ENCODE peak calls at places on chromosomes 13 and 19, in five cellular contexts. One of them, this sample, is unnamed.

GRCh38 chr13:45108716-45109706 is 11.3 kb upstream of the GTF2F2 start:
- DNase-seq in astrocyte: peak
- DNase-seq in uterus: no peak
- DNase-seq in cardiac muscle cell: peak
- DNase-seq in body of pancreas: no peak
- DNase-seq in this sample: no peak

GRCh38 chr13:31675521-31675953 is 63.8 kb upstream of the RXFP2 start:
- DNase-seq in astrocyte: no peak
- DNase-seq in uterus: no peak
- DNase-seq in cardiac muscle cell: peak
- DNase-seq in body of pancreas: no peak
- DNase-seq in this sample: no peak

GRCh38 chr13:33229446-33230177 is 55.9 kb downstream of the STARD13 start:
- DNase-seq in astrocyte: no peak
- DNase-seq in uterus: no peak
- DNase-seq in cardiac muscle cell: no peak
- DNase-seq in body of pancreas: no peak
- DNase-seq in this sample: no peak

GRCh38 chr19:18609717-18610051 is 3.0 kb upstream of the TMEM59L start:
- DNase-seq in astrocyte: no peak
- DNase-seq in uterus: no peak
- DNase-seq in cardiac muscle cell: no peak
- DNase-seq in body of pancreas: no peak
- DNase-seq in this sample: no peak

GRCh38 chr19:51503428-51503827 is 1.8 kb upstream of the SIGLEC12 start:
- DNase-seq in astrocyte: no peak
- DNase-seq in uterus: no peak
- DNase-seq in cardiac muscle cell: no peak
- DNase-seq in body of pancreas: no peak
- DNase-seq in this sample: no peak

GRCh38 chr19:10961073-10961762 is 388 bp downstream of the SMARCA4 start:
- DNase-seq in astrocyte: no peak
- DNase-seq in uterus: peak
- DNase-seq in cardiac muscle cell: peak
- DNase-seq in body of pancreas: peak
- DNase-seq in this sample: peak

GRCh38 chr13:101149735-101150380 is 266.4 kb downstream of the NALCN start:
- DNase-seq in astrocyte: peak
- DNase-seq in uterus: no peak
- DNase-seq in cardiac muscle cell: peak
- DNase-seq in body of pancreas: no peak
- DNase-seq in this sample: no peak

GRCh38 chr19:2653717-2654584 is 48.5 kb downstream of the GNG7 start:
- DNase-seq in astrocyte: no peak
- DNase-seq in uterus: no peak
- DNase-seq in cardiac muscle cell: no peak
- DNase-seq in body of pancreas: peak
- DNase-seq in this sample: no peak

GRCh38 chr19:41968751-41969150 is 9.6 kb upstream of the RABAC1 start:
- DNase-seq in astrocyte: no peak
- DNase-seq in uterus: no peak
- DNase-seq in cardiac muscle cell: no peak
- DNase-seq in body of pancreas: no peak
- DNase-seq in this sample: no peak

GRCh38 chr13:40784540-40784939 is 4.9 kb upstream of the SLC25A15 start:
- DNase-seq in astrocyte: no peak
- DNase-seq in uterus: no peak
- DNase-seq in cardiac muscle cell: no peak
- DNase-seq in body of pancreas: no peak
- DNase-seq in this sample: no peak

GRCh38 chr13:36275190-36276002 is 22.2 kb downstream of the CCDC169 start:
- DNase-seq in astrocyte: peak
- DNase-seq in uterus: peak
- DNase-seq in cardiac muscle cell: peak
- DNase-seq in body of pancreas: peak
- DNase-seq in this sample: no peak

GRCh38 chr19:30608471-30608870 is 236.3 kb downstream of the ZNF536 start:
- DNase-seq in astrocyte: no peak
- DNase-seq in uterus: no peak
- DNase-seq in cardiac muscle cell: no peak
- DNase-seq in body of pancreas: no peak
- DNase-seq in this sample: no peak

GRCh38 chr13:68895696-68896095 is 1211.9 kb upstream of the ATXN8OS start:
- DNase-seq in astrocyte: peak
- DNase-seq in uterus: no peak
- DNase-seq in cardiac muscle cell: no peak
- DNase-seq in body of pancreas: no peak
- DNase-seq in this sample: no peak

GRCh38 chr19:10000171-10000826 is 10.0 kb downstream of the COL5A3 start:
- DNase-seq in astrocyte: peak
- DNase-seq in uterus: peak
- DNase-seq in cardiac muscle cell: peak
- DNase-seq in body of pancreas: peak
- DNase-seq in this sample: peak

GRCh38 chr13:100566543-100566942 is 22.0 kb downstream of the GGACT start:
- DNase-seq in astrocyte: peak
- DNase-seq in uterus: no peak
- DNase-seq in cardiac muscle cell: no peak
- DNase-seq in body of pancreas: no peak
- DNase-seq in this sample: no peak

GRCh38 chr13:71864981-71865857 is 1.8 kb downstream of the DACH1 start:
- DNase-seq in astrocyte: peak
- DNase-seq in uterus: peak
- DNase-seq in cardiac muscle cell: peak
- DNase-seq in body of pancreas: peak
- DNase-seq in this sample: peak

GRCh38 chr19:54674021-54674617 is 11.3 kb downstream of the LILRB4 start:
- DNase-seq in astrocyte: no peak
- DNase-seq in uterus: no peak
- DNase-seq in cardiac muscle cell: peak
- DNase-seq in body of pancreas: no peak
- DNase-seq in this sample: no peak

GRCh38 chr13:99153219-99153618 is 47.4 kb upstream of the UBAC2 start:
- DNase-seq in astrocyte: peak
- DNase-seq in uterus: no peak
- DNase-seq in cardiac muscle cell: peak
- DNase-seq in body of pancreas: no peak
- DNase-seq in this sample: no peak

GRCh38 chr19:36169084-36169760 is 17.0 kb upstream of the COX7A1 start:
- DNase-seq in astrocyte: no peak
- DNase-seq in uterus: peak
- DNase-seq in cardiac muscle cell: peak
- DNase-seq in body of pancreas: no peak
- DNase-seq in this sample: no peak

GRCh38 chr19:6352381-6353165 is 8.8 kb upstream of the CLPP start:
- DNase-seq in astrocyte: no peak
- DNase-seq in uterus: no peak
- DNase-seq in cardiac muscle cell: no peak
- DNase-seq in body of pancreas: no peak
- DNase-seq in this sample: no peak

GRCh38 chr19:6354098-6354674 is 7.1 kb upstream of the CLPP start:
- DNase-seq in astrocyte: no peak
- DNase-seq in uterus: no peak
- DNase-seq in cardiac muscle cell: peak
- DNase-seq in body of pancreas: no peak
- DNase-seq in this sample: no peak

GRCh38 chr19:6350688-6351087 is 10.6 kb upstream of the CLPP start:
- DNase-seq in astrocyte: no peak
- DNase-seq in uterus: no peak
- DNase-seq in cardiac muscle cell: no peak
- DNase-seq in body of pancreas: no peak
- DNase-seq in this sample: no peak
- H3K27ac ChIP-seq in astrocyte: no peak
- H3K27ac ChIP-seq in uterus: no peak
- H3K27ac ChIP-seq in cardiac muscle cell: no peak
- H3K27ac ChIP-seq in body of pancreas: no peak
- H3K27ac ChIP-seq in this sample: no peak

GRCh38 chr13:112781881-112782361 is 92.1 kb downstream of the ATP11A start:
- DNase-seq in astrocyte: peak
- DNase-seq in uterus: peak
- DNase-seq in cardiac muscle cell: no peak
- DNase-seq in body of pancreas: peak
- DNase-seq in this sample: peak
- H3K27ac ChIP-seq in astrocyte: no peak
- H3K27ac ChIP-seq in uterus: peak
- H3K27ac ChIP-seq in cardiac muscle cell: peak
- H3K27ac ChIP-seq in body of pancreas: peak
- H3K27ac ChIP-seq in this sample: no peak

GRCh38 chr19:56105090-56105701 is 15.9 kb downstream of the ZNF787 start:
- DNase-seq in astrocyte: peak
- DNase-seq in uterus: peak
- DNase-seq in cardiac muscle cell: peak
- DNase-seq in body of pancreas: peak
- DNase-seq in this sample: peak

GRCh38 chr19:56107626-56108351 is 13.3 kb downstream of the ZNF787 start:
- DNase-seq in astrocyte: no peak
- DNase-seq in uterus: no peak
- DNase-seq in cardiac muscle cell: no peak
- DNase-seq in body of pancreas: peak
- DNase-seq in this sample: no peak

GRCh38 chr19:56106397-56106849 is 14.7 kb downstream of the ZNF787 start:
- DNase-seq in astrocyte: no peak
- DNase-seq in uterus: no peak
- DNase-seq in cardiac muscle cell: no peak
- DNase-seq in body of pancreas: no peak
- DNase-seq in this sample: no peak

GRCh38 chr19:56108447-56109195 is 12.5 kb downstream of the ZNF787 start:
- DNase-seq in astrocyte: no peak
- DNase-seq in uterus: peak
- DNase-seq in cardiac muscle cell: peak
- DNase-seq in body of pancreas: peak
- DNase-seq in this sample: peak

GRCh38 chr19:56106993-56107392 is 14.1 kb downstream of the ZNF787 start:
- DNase-seq in astrocyte: no peak
- DNase-seq in uterus: no peak
- DNase-seq in cardiac muscle cell: no peak
- DNase-seq in body of pancreas: no peak
- DNase-seq in this sample: no peak
- H3K27ac ChIP-seq in astrocyte: no peak
- H3K27ac ChIP-seq in uterus: no peak
- H3K27ac ChIP-seq in cardiac muscle cell: peak
- H3K27ac ChIP-seq in body of pancreas: peak
- H3K27ac ChIP-seq in this sample: no peak

GRCh38 chr13:42986176-42986574 is 5.9 kb downstream of the EPSTI1 start:
- DNase-seq in astrocyte: no peak
- DNase-seq in uterus: no peak
- DNase-seq in cardiac muscle cell: no peak
- DNase-seq in body of pancreas: no peak
- DNase-seq in this sample: no peak

GRCh38 chr13:42981317-42981716 is 10.7 kb downstream of the EPSTI1 start:
- DNase-seq in astrocyte: peak
- DNase-seq in uterus: no peak
- DNase-seq in cardiac muscle cell: peak
- DNase-seq in body of pancreas: no peak
- DNase-seq in this sample: no peak

GRCh38 chr13:42981853-42982252 is 10.2 kb downstream of the EPSTI1 start:
- DNase-seq in astrocyte: no peak
- DNase-seq in uterus: no peak
- DNase-seq in cardiac muscle cell: no peak
- DNase-seq in body of pancreas: no peak
- DNase-seq in this sample: no peak

GRCh38 chr13:42985312-42986175 is 6.5 kb downstream of the EPSTI1 start:
- DNase-seq in astrocyte: no peak
- DNase-seq in uterus: peak
- DNase-seq in cardiac muscle cell: peak
- DNase-seq in body of pancreas: no peak
- DNase-seq in this sample: no peak

GRCh38 chr13:42984691-42985090 is 7.3 kb downstream of the EPSTI1 start:
- DNase-seq in astrocyte: no peak
- DNase-seq in uterus: no peak
- DNase-seq in cardiac muscle cell: no peak
- DNase-seq in body of pancreas: no peak
- DNase-seq in this sample: no peak
- H3K27ac ChIP-seq in astrocyte: no peak
- H3K27ac ChIP-seq in uterus: no peak
- H3K27ac ChIP-seq in cardiac muscle cell: no peak
- H3K27ac ChIP-seq in body of pancreas: no peak
- H3K27ac ChIP-seq in this sample: no peak

GRCh38 chr13:105817011-105817410 is 718.5 kb downstream of the EFNB2 start:
- DNase-seq in astrocyte: no peak
- DNase-seq in uterus: no peak
- DNase-seq in cardiac muscle cell: no peak
- DNase-seq in body of pancreas: no peak
- DNase-seq in this sample: no peak

GRCh38 chr13:105820415-105820814 is 715.0 kb downstream of the EFNB2 start:
- DNase-seq in astrocyte: no peak
- DNase-seq in uterus: no peak
- DNase-seq in cardiac muscle cell: no peak
- DNase-seq in body of pancreas: no peak
- DNase-seq in this sample: no peak

GRCh38 chr13:105817498-105817897 is 718.0 kb downstream of the EFNB2 start:
- DNase-seq in astrocyte: no peak
- DNase-seq in uterus: no peak
- DNase-seq in cardiac muscle cell: no peak
- DNase-seq in body of pancreas: no peak
- DNase-seq in this sample: no peak

GRCh38 chr13:105814219-105814901 is 721.1 kb downstream of the EFNB2 start:
- DNase-seq in astrocyte: peak
- DNase-seq in uterus: no peak
- DNase-seq in cardiac muscle cell: no peak
- DNase-seq in body of pancreas: no peak
- DNase-seq in this sample: no peak

DNA sequence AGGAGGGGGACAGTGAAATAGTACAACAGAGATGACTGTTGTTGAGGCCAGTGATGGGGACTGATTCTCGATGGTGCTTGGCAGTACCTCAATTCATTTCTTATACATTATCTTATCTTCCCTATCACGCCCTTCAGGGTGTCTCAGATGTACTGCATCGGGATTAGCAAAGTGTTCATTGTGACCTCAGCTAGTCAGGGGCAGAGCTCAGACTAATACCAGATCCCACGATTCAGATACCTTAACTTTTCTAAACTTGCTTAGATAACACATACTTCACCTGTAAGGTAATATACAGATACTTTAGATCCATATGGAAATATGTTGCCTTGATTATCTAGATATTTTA is 720.6 kb downstream of the EFNB2 start:
- DNase-seq in astrocyte: no peak
- DNase-seq in uterus: no peak
- DNase-seq in cardiac muscle cell: no peak
- DNase-seq in body of pancreas: no peak
- DNase-seq in this sample: no peak
- H3K27ac ChIP-seq in astrocyte: no peak
- H3K27ac ChIP-seq in uterus: no peak
- H3K27ac ChIP-seq in cardiac muscle cell: no peak
- H3K27ac ChIP-seq in body of pancreas: no peak
- H3K27ac ChIP-seq in this sample: no peak

This sample was measured in aorta.